ENCODE peak calls at places on chromosome 18, in nine cellular contexts. One of them, this sample, is unnamed.

GRCh38 chr18:25830787-25831186 is 259.6 kb downstream of the SS18 start:
- DNase-seq in neural crest cell: no peak
- DNase-seq in sigmoid colon: no peak
- DNase-seq in epithelial cell of esophagus: no peak
- DNase-seq in mucosa of descending colon: no peak
- DNase-seq in vagina: no peak
- DNase-seq in WTC11: no peak
- DNase-seq in A549: no peak
- DNase-seq in astrocyte of the spinal cord: peak
- DNase-seq in this sample: no peak

GRCh38 chr18:8704361-8705279 is 736 bp upstream of the MTCL1 start:
- DNase-seq in neural crest cell: peak
- DNase-seq in sigmoid colon: peak
- DNase-seq in epithelial cell of esophagus: peak
- DNase-seq in mucosa of descending colon: peak
- DNase-seq in vagina: peak
- DNase-seq in WTC11: peak
- DNase-seq in A549: peak
- DNase-seq in astrocyte of the spinal cord: peak
- DNase-seq in this sample: peak

GRCh38 chr18:48319796-48320638 is 89.2 kb downstream of the ZBTB7C start:
- DNase-seq in neural crest cell: no peak
- DNase-seq in sigmoid colon: no peak
- DNase-seq in epithelial cell of esophagus: peak
- DNase-seq in mucosa of descending colon: no peak
- DNase-seq in vagina: no peak
- DNase-seq in WTC11: no peak
- DNase-seq in A549: no peak
- DNase-seq in astrocyte of the spinal cord: no peak
- DNase-seq in this sample: no peak

GRCh38 chr18:79867666-79868065 is 69.9 kb downstream of the KCNG2 start:
- DNase-seq in neural crest cell: no peak
- DNase-seq in sigmoid colon: no peak
- DNase-seq in epithelial cell of esophagus: no peak
- DNase-seq in mucosa of descending colon: no peak
- DNase-seq in vagina: peak
- DNase-seq in WTC11: no peak
- DNase-seq in A549: no peak
- DNase-seq in astrocyte of the spinal cord: no peak
- DNase-seq in this sample: no peak

GRCh38 chr18:10526211-10526949 is 553 bp downstream of the NAPG start:
- DNase-seq in neural crest cell: peak
- DNase-seq in sigmoid colon: peak
- DNase-seq in epithelial cell of esophagus: peak
- DNase-seq in mucosa of descending colon: peak
- DNase-seq in vagina: no peak
- DNase-seq in WTC11: peak
- DNase-seq in A549: peak
- DNase-seq in astrocyte of the spinal cord: no peak
- DNase-seq in this sample: peak

GRCh38 chr18:27865431-27865830 is 311.5 kb downstream of the CDH2 start:
- DNase-seq in neural crest cell: no peak
- DNase-seq in sigmoid colon: no peak
- DNase-seq in epithelial cell of esophagus: no peak
- DNase-seq in mucosa of descending colon: no peak
- DNase-seq in vagina: no peak
- DNase-seq in WTC11: no peak
- DNase-seq in A549: no peak
- DNase-seq in astrocyte of the spinal cord: no peak
- DNase-seq in this sample: no peak

GRCh38 chr18:35045808-35046207 is 4.6 kb downstream of the MAPRE2 start:
- DNase-seq in neural crest cell: no peak
- DNase-seq in sigmoid colon: no peak
- DNase-seq in epithelial cell of esophagus: no peak
- DNase-seq in mucosa of descending colon: no peak
- DNase-seq in vagina: no peak
- DNase-seq in WTC11: no peak
- DNase-seq in A549: no peak
- DNase-seq in astrocyte of the spinal cord: no peak
- DNase-seq in this sample: no peak

GRCh38 chr18:6059551-6059950 is 164.2 kb upstream of the TMEM200C start:
- DNase-seq in neural crest cell: no peak
- DNase-seq in sigmoid colon: no peak
- DNase-seq in epithelial cell of esophagus: no peak
- DNase-seq in mucosa of descending colon: no peak
- DNase-seq in vagina: no peak
- DNase-seq in WTC11: no peak
- DNase-seq in A549: no peak
- DNase-seq in astrocyte of the spinal cord: no peak
- DNase-seq in this sample: no peak

GRCh38 chr18:8948471-8949149 is 153.9 kb upstream of the NDUFV2 start:
- DNase-seq in neural crest cell: no peak
- DNase-seq in sigmoid colon: no peak
- DNase-seq in epithelial cell of esophagus: peak
- DNase-seq in mucosa of descending colon: no peak
- DNase-seq in vagina: no peak
- DNase-seq in WTC11: no peak
- DNase-seq in A549: peak
- DNase-seq in astrocyte of the spinal cord: peak
- DNase-seq in this sample: no peak

GRCh38 chr18:7512326-7512725 is 54.8 kb upstream of the PTPRM start:
- DNase-seq in neural crest cell: no peak
- DNase-seq in sigmoid colon: no peak
- DNase-seq in epithelial cell of esophagus: peak
- DNase-seq in mucosa of descending colon: no peak
- DNase-seq in vagina: no peak
- DNase-seq in WTC11: no peak
- DNase-seq in A549: no peak
- DNase-seq in astrocyte of the spinal cord: no peak
- DNase-seq in this sample: no peak

GRCh38 chr18:34932792-34933466 is 108.3 kb upstream of the MAPRE2 start:
- DNase-seq in neural crest cell: no peak
- DNase-seq in sigmoid colon: no peak
- DNase-seq in epithelial cell of esophagus: peak
- DNase-seq in mucosa of descending colon: no peak
- DNase-seq in vagina: no peak
- DNase-seq in WTC11: no peak
- DNase-seq in A549: no peak
- DNase-seq in astrocyte of the spinal cord: no peak
- DNase-seq in this sample: no peak

GRCh38 chr18:79825913-79826312 is 28.2 kb downstream of the KCNG2 start:
- DNase-seq in neural crest cell: no peak
- DNase-seq in sigmoid colon: no peak
- DNase-seq in epithelial cell of esophagus: no peak
- DNase-seq in mucosa of descending colon: no peak
- DNase-seq in vagina: no peak
- DNase-seq in WTC11: no peak
- DNase-seq in A549: no peak
- DNase-seq in astrocyte of the spinal cord: no peak
- DNase-seq in this sample: no peak

GRCh38 chr18:50331691-50332090 is 43.2 kb upstream of the SKA1 start:
- DNase-seq in neural crest cell: no peak
- DNase-seq in sigmoid colon: no peak
- DNase-seq in epithelial cell of esophagus: no peak
- DNase-seq in mucosa of descending colon: no peak
- DNase-seq in vagina: no peak
- DNase-seq in WTC11: no peak
- DNase-seq in A549: no peak
- DNase-seq in astrocyte of the spinal cord: no peak
- DNase-seq in this sample: no peak

GRCh38 chr18:652131-652530 is 5.3 kb upstream of the TYMS start:
- DNase-seq in neural crest cell: no peak
- DNase-seq in sigmoid colon: no peak
- DNase-seq in epithelial cell of esophagus: no peak
- DNase-seq in mucosa of descending colon: no peak
- DNase-seq in vagina: no peak
- DNase-seq in WTC11: no peak
- DNase-seq in A549: no peak
- DNase-seq in astrocyte of the spinal cord: no peak
- DNase-seq in this sample: no peak

GRCh38 chr18:33835419-33835818 is 257.4 kb downstream of the ASXL3 start:
- DNase-seq in neural crest cell: no peak
- DNase-seq in sigmoid colon: no peak
- DNase-seq in epithelial cell of esophagus: no peak
- DNase-seq in mucosa of descending colon: no peak
- DNase-seq in vagina: no peak
- DNase-seq in WTC11: no peak
- DNase-seq in A549: no peak
- DNase-seq in astrocyte of the spinal cord: no peak
- DNase-seq in this sample: no peak

GRCh38 chr18:33830210-33830609 is 252.2 kb downstream of the ASXL3 start:
- DNase-seq in neural crest cell: no peak
- DNase-seq in sigmoid colon: no peak
- DNase-seq in epithelial cell of esophagus: no peak
- DNase-seq in mucosa of descending colon: no peak
- DNase-seq in vagina: no peak
- DNase-seq in WTC11: no peak
- DNase-seq in A549: no peak
- DNase-seq in astrocyte of the spinal cord: no peak
- DNase-seq in this sample: no peak

GRCh38 chr18:33831424-33831823 is 253.4 kb downstream of the ASXL3 start:
- DNase-seq in neural crest cell: no peak
- DNase-seq in sigmoid colon: no peak
- DNase-seq in epithelial cell of esophagus: no peak
- DNase-seq in mucosa of descending colon: no peak
- DNase-seq in vagina: no peak
- DNase-seq in WTC11: no peak
- DNase-seq in A549: no peak
- DNase-seq in astrocyte of the spinal cord: peak
- DNase-seq in this sample: no peak

GRCh38 chr18:33837191-33837590 is 259.2 kb downstream of the ASXL3 start:
- DNase-seq in neural crest cell: no peak
- DNase-seq in sigmoid colon: no peak
- DNase-seq in epithelial cell of esophagus: peak
- DNase-seq in mucosa of descending colon: no peak
- DNase-seq in vagina: no peak
- DNase-seq in WTC11: no peak
- DNase-seq in A549: no peak
- DNase-seq in astrocyte of the spinal cord: no peak
- DNase-seq in this sample: no peak

DNA sequence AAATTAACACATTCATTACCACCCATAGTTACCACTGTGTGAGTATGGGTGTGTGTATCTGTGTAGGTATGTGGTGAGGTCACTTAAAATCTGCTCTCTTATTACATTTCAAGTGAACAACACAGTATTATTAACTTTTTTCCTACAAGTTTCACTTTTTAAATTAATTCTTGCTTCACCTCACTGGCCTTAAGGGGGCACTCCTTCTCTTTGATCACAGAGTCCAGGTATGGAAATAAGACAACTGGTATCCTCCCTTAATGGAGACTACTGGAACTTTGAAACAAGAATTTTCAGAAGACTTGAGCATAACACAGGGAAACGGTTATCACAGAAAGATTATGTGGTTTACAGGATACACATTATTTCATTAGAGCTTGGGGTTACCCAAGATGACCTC is 255.8 kb downstream of the ASXL3 start:
- DNase-seq in neural crest cell: no peak
- DNase-seq in sigmoid colon: no peak
- DNase-seq in epithelial cell of esophagus: no peak
- DNase-seq in mucosa of descending colon: no peak
- DNase-seq in vagina: no peak
- DNase-seq in WTC11: no peak
- DNase-seq in A549: no peak
- DNase-seq in astrocyte of the spinal cord: peak
- DNase-seq in this sample: no peak
- TF ChIP-seq CTCF in neural crest cell: no peak
- TF ChIP-seq CTCF in sigmoid colon: no peak
- TF ChIP-seq CTCF in epithelial cell of esophagus: no peak
- TF ChIP-seq CTCF in mucosa of descending colon: no peak
- TF ChIP-seq CTCF in vagina: no peak
- TF ChIP-seq CTCF in WTC11: no peak
- TF ChIP-seq CTCF in A549: no peak
- TF ChIP-seq CTCF in astrocyte of the spinal cord: peak
- TF ChIP-seq CTCF in this sample: no peak

GRCh38 chr18:75727479-75727878 is 300.0 kb upstream of the SMIM21 start:
- DNase-seq in neural crest cell: peak
- DNase-seq in sigmoid colon: no peak
- DNase-seq in epithelial cell of esophagus: peak
- DNase-seq in mucosa of descending colon: peak
- DNase-seq in vagina: no peak
- DNase-seq in WTC11: peak
- DNase-seq in A549: peak
- DNase-seq in astrocyte of the spinal cord: peak
- DNase-seq in this sample: no peak
- TF ChIP-seq CTCF in neural crest cell: peak
- TF ChIP-seq CTCF in sigmoid colon: peak
- TF ChIP-seq CTCF in epithelial cell of esophagus: no peak
- TF ChIP-seq CTCF in mucosa of descending colon: no peak
- TF ChIP-seq CTCF in vagina: no peak
- TF ChIP-seq CTCF in WTC11: peak
- TF ChIP-seq CTCF in A549: peak
- TF ChIP-seq CTCF in astrocyte of the spinal cord: peak
- TF ChIP-seq CTCF in this sample: no peak

GRCh38 chr18:46712406-46712805 is 44.4 kb downstream of the ST8SIA5 start:
- DNase-seq in neural crest cell: no peak
- DNase-seq in sigmoid colon: no peak
- DNase-seq in epithelial cell of esophagus: no peak
- DNase-seq in mucosa of descending colon: no peak
- DNase-seq in vagina: no peak
- DNase-seq in WTC11: no peak
- DNase-seq in A549: no peak
- DNase-seq in astrocyte of the spinal cord: peak
- DNase-seq in this sample: no peak
- TF ChIP-seq CTCF in neural crest cell: no peak
- TF ChIP-seq CTCF in sigmoid colon: no peak
- TF ChIP-seq CTCF in epithelial cell of esophagus: no peak
- TF ChIP-seq CTCF in mucosa of descending colon: no peak
- TF ChIP-seq CTCF in vagina: no peak
- TF ChIP-seq CTCF in WTC11: no peak
- TF ChIP-seq CTCF in A549: no peak
- TF ChIP-seq CTCF in astrocyte of the spinal cord: no peak
- TF ChIP-seq CTCF in this sample: no peak

GRCh38 chr18:75170022-75170789 is 38.7 kb downstream of the PTGR3 start:
- DNase-seq in neural crest cell: no peak
- DNase-seq in sigmoid colon: no peak
- DNase-seq in epithelial cell of esophagus: no peak
- DNase-seq in mucosa of descending colon: no peak
- DNase-seq in vagina: no peak
- DNase-seq in WTC11: no peak
- DNase-seq in A549: no peak
- DNase-seq in astrocyte of the spinal cord: no peak
- DNase-seq in this sample: no peak

GRCh38 chr18:75173758-75174157 is 35.2 kb downstream of the PTGR3 start:
- DNase-seq in neural crest cell: no peak
- DNase-seq in sigmoid colon: no peak
- DNase-seq in epithelial cell of esophagus: no peak
- DNase-seq in mucosa of descending colon: no peak
- DNase-seq in vagina: no peak
- DNase-seq in WTC11: no peak
- DNase-seq in A549: no peak
- DNase-seq in astrocyte of the spinal cord: no peak
- DNase-seq in this sample: no peak

GRCh38 chr18:75172299-75173124 is 36.4 kb downstream of the PTGR3 start:
- DNase-seq in neural crest cell: no peak
- DNase-seq in sigmoid colon: no peak
- DNase-seq in epithelial cell of esophagus: no peak
- DNase-seq in mucosa of descending colon: no peak
- DNase-seq in vagina: no peak
- DNase-seq in WTC11: no peak
- DNase-seq in A549: no peak
- DNase-seq in astrocyte of the spinal cord: no peak
- DNase-seq in this sample: no peak

GRCh38 chr18:75170916-75171315 is 38.0 kb downstream of the PTGR3 start:
- DNase-seq in neural crest cell: no peak
- DNase-seq in sigmoid colon: no peak
- DNase-seq in epithelial cell of esophagus: no peak
- DNase-seq in mucosa of descending colon: no peak
- DNase-seq in vagina: no peak
- DNase-seq in WTC11: no peak
- DNase-seq in A549: no peak
- DNase-seq in astrocyte of the spinal cord: no peak
- DNase-seq in this sample: no peak

GRCh38 chr18:75173125-75173432 is 35.9 kb downstream of the PTGR3 start:
- DNase-seq in neural crest cell: no peak
- DNase-seq in sigmoid colon: no peak
- DNase-seq in epithelial cell of esophagus: peak
- DNase-seq in mucosa of descending colon: no peak
- DNase-seq in vagina: no peak
- DNase-seq in WTC11: no peak
- DNase-seq in A549: peak
- DNase-seq in astrocyte of the spinal cord: no peak
- DNase-seq in this sample: no peak
- TF ChIP-seq CTCF in neural crest cell: no peak
- TF ChIP-seq CTCF in sigmoid colon: no peak
- TF ChIP-seq CTCF in epithelial cell of esophagus: no peak
- TF ChIP-seq CTCF in mucosa of descending colon: no peak
- TF ChIP-seq CTCF in vagina: no peak
- TF ChIP-seq CTCF in WTC11: no peak
- TF ChIP-seq CTCF in A549: no peak
- TF ChIP-seq CTCF in astrocyte of the spinal cord: no peak
- TF ChIP-seq CTCF in this sample: no peak

This sample was measured in natural killer cell.